ENCODE peak calls at places on chromosomes 16 and 17, in nine cellular contexts. U, V, R, J, Y, G, P, E and K are unnamed samples.

GRCh38 chr17:46044286-46044928 is 45.4 kb downstream of the STH start:
- DNase-seq in U (peak), V (no peak), R (peak), J (peak), Y (peak), G (no peak), P (peak), E (peak), K (peak)

GRCh38 chr17:76940738-76941350 is 72.6 kb downstream of the MGAT5B start:
- DNase-seq in U (no peak), V (no peak), R (no peak), J (peak), Y (no peak), G (no peak), P (no peak), E (no peak), K (no peak)

GRCh38 chr17:49676276-49676868 is 1.5 kb downstream of the SPOP start:
- DNase-seq in U (no peak), V (no peak), R (no peak), J (no peak), Y (no peak), G (no peak), P (peak), E (no peak), K (peak)

GRCh38 chr17:64777413-64778101 is 115.5 kb upstream of the SMURF2 start:
- DNase-seq in U (no peak), V (no peak), R (no peak), J (no peak), Y (peak), G (no peak), P (no peak), E (no peak), K (no peak)

GRCh38 chr16:13835357-13835756 is 84.6 kb upstream of the ERCC4 start:
- DNase-seq in U (no peak), V (no peak), R (no peak), J (no peak), Y (no peak), G (no peak), P (no peak), E (no peak), K (no peak)

GRCh38 chr17:55926276-55926995 is 175.6 kb downstream of the PCTP start:
- DNase-seq in U (no peak), V (no peak), R (no peak), J (no peak), Y (no peak), G (no peak), P (no peak), E (no peak), K (no peak)

GRCh38 chr17:2053380-2054261 is 1.3 kb upstream of the HIC1 start:
- DNase-seq in U (peak), V (peak), R (no peak), J (peak), Y (peak), G (peak), P (peak), E (peak), K (peak)

GRCh38 chr17:74972107-74972972 is at the start of gene HID1:
- DNase-seq in U (peak), V (no peak), R (no peak), J (peak), Y (peak), G (peak), P (no peak), E (peak), K (no peak)

GRCh38 chr17:56891751-56892150 is 22.1 kb downstream of the TRIM25 start:
- DNase-seq in U (peak), V (no peak), R (no peak), J (no peak), Y (no peak), G (peak), P (no peak), E (peak), K (no peak)

GRCh38 chr16:77289331-77289809 is 90.2 kb downstream of the SYCE1L start:
- DNase-seq in U (no peak), V (no peak), R (peak), J (no peak), Y (no peak), G (no peak), P (peak), E (no peak), K (peak)

GRCh38 chr17:81011951-81012350 is 20.3 kb downstream of the CHMP6 start:
- DNase-seq in U (no peak), V (no peak), R (no peak), J (no peak), Y (no peak), G (no peak), P (no peak), E (no peak), K (no peak)

GRCh38 chr16:71883193-71883848 is 661 bp downstream of the ZNF821 start:
- DNase-seq in U (peak), V (no peak), R (no peak), J (peak), Y (peak), G (peak), P (peak), E (peak), K (peak)

GRCh38 chr17:27577124-27577761 is 53.7 kb upstream of the LGALS9 start:
- DNase-seq in U (no peak), V (no peak), R (no peak), J (no peak), Y (no peak), G (no peak), P (peak), E (no peak), K (peak)

GRCh38 chr16:24838554-24839266 is 7.1 kb upstream of the SLC5A11 start:
- DNase-seq in U (no peak), V (no peak), R (peak), J (no peak), Y (no peak), G (no peak), P (peak), E (no peak), K (peak)

GRCh38 chr16:52309761-52310416 is 237.1 kb downstream of the TOX3 start:
- DNase-seq in U (no peak), V (no peak), R (no peak), J (no peak), Y (no peak), G (no peak), P (no peak), E (no peak), K (no peak)

GRCh38 chr16:58497468-58497867 is 2.5 kb upstream of the NDRG4 start:
- DNase-seq in U (no peak), V (no peak), R (no peak), J (no peak), Y (no peak), G (no peak), P (no peak), E (no peak), K (no peak)

GRCh38 chr17:19348081-19348650 is 14.4 kb downstream of the B9D1 start:
- DNase-seq in U (no peak), V (no peak), R (no peak), J (no peak), Y (no peak), G (no peak), P (no peak), E (no peak), K (no peak)

GRCh38 chr17:76544123-76544915 is 4.5 kb downstream of the PRCD start:
- DNase-seq in U (no peak), V (no peak), R (no peak), J (no peak), Y (no peak), G (no peak), P (no peak), E (no peak), K (no peak)

GRCh38 chr17:57296231-57296630 is 39.9 kb downstream of the MSI2 start:
- DNase-seq in U (no peak), V (no peak), R (no peak), J (peak), Y (peak), G (no peak), P (no peak), E (no peak), K (no peak)

GRCh38 chr16:30380072-30380471 is 2.3 kb downstream of the SEPTIN1 start:
- DNase-seq in U (no peak), V (no peak), R (no peak), J (no peak), Y (no peak), G (no peak), P (no peak), E (no peak), K (no peak)

GRCh38 chr17:45229681-45230409 is 8.2 kb downstream of the FMNL1 start:
- DNase-seq in U (no peak), V (no peak), R (no peak), J (no peak), Y (no peak), G (peak), P (no peak), E (no peak), K (no peak)

GRCh38 chr17:8375738-8376259 is 705 bp downstream of the KRABD2 start:
- DNase-seq in U (no peak), V (no peak), R (no peak), J (peak), Y (peak), G (no peak), P (peak), E (no peak), K (peak)